ENCODE peak calls at places on chromosomes 7 and 10, in five cellular contexts. X, P, R, H and B are unnamed samples.

GRCh38 chr10:83991986-83992753 is 147.1 kb upstream of the GHITM start:
- DNase-seq in X (peak), P (no peak), R (no peak), H (peak), B (no peak)

GRCh38 chr7:123355576-123356195 is 155.9 kb upstream of the SLC13A1 start:
- DNase-seq in X (peak), P (no peak), R (no peak), H (no peak), B (no peak)

GRCh38 chr10:47063858-47064257 is 152.6 kb downstream of the PTPN20 start:
- DNase-seq in X (no peak), P (no peak), R (no peak), H (no peak), B (no peak)

GRCh38 chr7:253491-254336 is 36.3 kb upstream of the FOXL3 start:
- DNase-seq in X (no peak), P (no peak), R (no peak), H (no peak), B (no peak)

GRCh38 chr7:103134866-103135554 is 13.9 kb downstream of the NAPEPLD start:
- DNase-seq in X (peak), P (no peak), R (no peak), H (no peak), B (no peak)

GRCh38 chr10:97463363-97464132 is 17.6 kb downstream of the ZDHHC16 start:
- DNase-seq in X (peak), P (peak), R (peak), H (peak), B (no peak)

GRCh38 chr7:81245353-81245752 is 326.5 kb upstream of the SEMA3C start:
- DNase-seq in X (no peak), P (no peak), R (no peak), H (no peak), B (no peak)

GRCh38 chr7:90892213-90892612 is 296.1 kb downstream of the CDK14 start:
- DNase-seq in X (peak), P (no peak), R (no peak), H (no peak), B (no peak)

GRCh38 chr7:117269417-117269816 is 53.4 kb downstream of the WNT2 start:
- DNase-seq in X (peak), P (no peak), R (no peak), H (no peak), B (no peak)